ENCODE peak calls at places on chromosomes 4 and X, in ten cellular contexts. P is epithelial cell of esophagus; D is psoas muscle; T is NCI-H2171; S is AG08396; B is anterior cingulate cortex; Z is NB4; O is activated CD4-positive, alpha-beta T cell treated with anti-CD3 and anti-CD28 coated beads, Interleukin-2, amount 50 U/mL, for 1 hour; W is ovary; A is upper lobe of right lung. J is an unnamed sample.

GRCh38 chr4:150173420-150173819 is 95.2 kb downstream of the DCLK2 start:
- DNase-seq in T (no peak), P (no peak), Z (no peak), O (no peak), A (no peak), D (no peak), S (no peak), B (no peak), W (no peak), J (no peak)

GRCh38 chr4:25031077-25031606 is 396 bp upstream of the LGI2 start:
- DNase-seq in A (no peak), P (peak; percentile 2), D (no peak), S (peak; percentile 41), O (no peak), W (peak; percentile 19), Z (peak; percentile 69), T (no peak), B (no peak), J (peak; percentile 71)

GRCh38 chrX:123731987-123732678 is 719 bp downstream of the THOC2 start:
- DNase-seq in O (no peak), B (no peak), Z (peak; percentile 14), D (no peak), P (peak; percentile 15), T (no peak), S (peak; percentile 29), W (peak; percentile 17), A (peak; percentile 62), J (no peak)

GRCh38 chrX:137432609-137433008 is 133.3 kb upstream of the ZIC3 start:
- DNase-seq in D (no peak), O (no peak), B (no peak), Z (peak; percentile 40), W (no peak), P (peak; percentile 2), S (no peak), A (no peak), T (peak; percentile 3), J (peak; percentile 67)

GRCh38 chrX:37871626-37872302 is 24.4 kb upstream of the DYNLT3 start:
- DNase-seq in D (peak; percentile 45), O (no peak), B (no peak), S (peak; percentile 80), P (peak; percentile 89), Z (peak; percentile 64), W (no peak), A (no peak), T (no peak), J (no peak)

GRCh38 chrX:45591650-45592049 is 391.0 kb upstream of the DIPK2B start:
- DNase-seq in A (no peak), P (no peak), B (no peak), O (no peak), S (no peak), Z (no peak), T (no peak), W (no peak), D (no peak), J (no peak)

GRCh38 chr4:119328695-119329094 is 6.8 kb upstream of the FABP2 start:
- DNase-seq in A (no peak), S (no peak), W (no peak), B (no peak), D (no peak), P (no peak), T (no peak), Z (no peak), O (no peak), J (no peak)

GRCh38 chr4:186030795-186031194 is 38.2 kb upstream of the TLR3 start:
- DNase-seq in A (no peak), O (no peak), P (no peak), T (no peak), B (no peak), Z (no peak), S (no peak), D (no peak), W (no peak), J (no peak)

GRCh38 chr4:76620723-76621463 is 185.9 kb downstream of the SHROOM3 start:
- DNase-seq in A (no peak), W (no peak), D (no peak), Z (no peak), T (no peak), O (no peak), S (no peak), B (no peak), P (peak; percentile 24), J (peak; percentile 44)

GRCh38 chr4:26055855-26056254 is 141.8 kb downstream of the SMIM20 start:
- DNase-seq in O (no peak), A (no peak), T (no peak), P (no peak), S (no peak), W (no peak), D (no peak), B (no peak), Z (peak; percentile 32), J (peak; percentile 16)

GRCh38 chr4:139973015-139973414 is 181.0 kb downstream of the MAML3 start:
- DNase-seq in Z (no peak), D (no peak), S (no peak), T (no peak), W (no peak), O (no peak), P (no peak), A (no peak), B (no peak), J (no peak)

GRCh38 chr4:118816538-118817177 is 19.3 kb downstream of the SEC24D start:
- DNase-seq in T (no peak), P (peak; percentile 30), S (no peak), W (no peak), B (no peak), O (no peak), A (no peak), Z (no peak), D (no peak), J (no peak)

GRCh38 chrX:9786839-9787635 is 808 bp downstream of the SHROOM2 start:
- DNase-seq in T (no peak), O (no peak), B (no peak), S (no peak), W (peak; percentile 34), P (peak; percentile 30), A (peak; percentile 69), Z (no peak), D (no peak), J (peak; percentile 55)

GRCh38 chrX:119672252-119672825 is 20.6 kb downstream of the SEPTIN6 start:
- DNase-seq in P (no peak), S (no peak), W (no peak), B (no peak), D (no peak), Z (no peak), T (peak; percentile 87), A (no peak), O (no peak), J (peak; percentile 43)

GRCh38 chrX:134806707-134807038 is 148.4 kb upstream of the PLAC1 start:
- DNase-seq in D (no peak), W (no peak), O (no peak), Z (no peak), T (no peak), S (no peak), A (no peak), P (no peak), B (no peak), J (no peak)

GRCh38 chr4:89158884-89159503 is 47.7 kb downstream of the TIGD2 start:
- DNase-seq in T (peak; percentile 38), S (peak; percentile 35), P (peak; percentile 46), B (no peak), A (no peak), W (no peak), O (no peak), D (no peak), Z (peak; percentile 34), J (peak; percentile 19)

GRCh38 chr4:106603471-106603870 is 234.9 kb upstream of the GIMD1 start:
- DNase-seq in S (no peak), T (no peak), A (no peak), W (no peak), B (no peak), D (no peak), O (no peak), P (no peak), Z (no peak), J (no peak)

GRCh38 chrX:150363561-150364346 is 637 bp downstream of the MAMLD1 start:
- DNase-seq in T (no peak), O (no peak), S (peak; percentile 41), W (peak; percentile 35), Z (peak; percentile 14), D (peak; percentile 63), B (peak; percentile 5), A (peak; percentile 68), P (peak; percentile 54), J (no peak)

GRCh38 chr4:185713272-185713671 is 98.7 kb downstream of the SORBS2 start:
- DNase-seq in W (no peak), Z (no peak), S (no peak), O (no peak), B (no peak), D (no peak), A (no peak), P (peak; percentile 89), T (no peak), J (no peak)

GRCh38 chr4:143381171-143382118 is 44.8 kb downstream of the GAB1 start:
- DNase-seq in O (no peak), T (no peak), B (no peak), D (peak; percentile 81), S (peak; percentile 48), A (no peak), Z (no peak), P (peak; percentile 80), W (peak; percentile 77), J (no peak)

GRCh38 chr4:76373919-76374552 is 46.9 kb downstream of the CCDC158 start:
- DNase-seq in B (no peak), A (no peak), S (no peak), P (peak; percentile 47), Z (no peak), O (no peak), T (no peak), W (no peak), D (no peak), J (no peak)

GRCh38 chrX:107818900-107819521 is 6.7 kb upstream of the MID2 start:
- DNase-seq in O (no peak), Z (no peak), T (no peak), D (no peak), S (no peak), W (no peak), A (no peak), P (no peak), B (no peak), J (no peak)

GRCh38 chr4:183398298-183399129 is 45.9 kb upstream of the CDKN2AIP start:
- DNase-seq in Z (peak; percentile 86), D (peak; percentile 75), B (no peak), W (peak; percentile 45), S (peak; percentile 91), O (peak; percentile 57), A (peak; percentile 87), T (no peak), P (peak; percentile 69), J (peak; percentile 62)

GRCh38 chr4:126701756-126702155 is 931.0 kb upstream of the INTU start:
- DNase-seq in B (no peak), O (no peak), S (peak; percentile 21), D (peak; percentile 41), A (no peak), W (no peak), Z (no peak), T (no peak), P (peak; percentile 45), J (no peak)

GRCh38 chrX:100659431-100660137 is 15.6 kb downstream of the SRPX2 start:
- DNase-seq in Z (no peak), B (no peak), A (no peak), T (peak; percentile 49), S (no peak), P (no peak), D (no peak), O (no peak), W (no peak), J (no peak)

GRCh38 chr4:38119663-38120374 is 159.6 kb downstream of the PTTG2 start:
- DNase-seq in O (no peak), T (no peak), B (no peak), W (peak; percentile 76), P (peak; percentile 27), D (no peak), S (peak; percentile 75), A (no peak), Z (peak; percentile 24), J (peak; percentile 65)

GRCh38 chr4:168162604-168163003 is 70.3 kb downstream of the ANXA10 start:
- DNase-seq in T (no peak), P (peak; percentile 80), W (no peak), B (no peak), O (no peak), S (no peak), Z (no peak), D (no peak), A (no peak), J (no peak)

J was measured in NCI-H146.